ENCODE peak calls at places on chromosome 15, in four cellular contexts. One of them, this sample, is unnamed.

GRCh38 chr15:50675524-50676144 is 11.0 kb downstream of the TRPM7 start:
- DNase-seq in kidney tubule cell: peak
- DNase-seq in GM19239: no peak
- DNase-seq in iris pigment epithelial cell: peak
- DNase-seq in this sample: no peak

GRCh38 chr15:64930019-64930652 is 18.4 kb downstream of the ANKDD1A start:
- DNase-seq in GM19239: peak
- DNase-seq in kidney tubule cell: no peak
- DNase-seq in iris pigment epithelial cell: no peak
- DNase-seq in this sample: peak

GRCh38 chr15:57306305-57306943 is 69.9 kb upstream of the CGNL1 start:
- DNase-seq in kidney tubule cell: peak
- DNase-seq in iris pigment epithelial cell: peak
- DNase-seq in GM19239: peak
- DNase-seq in this sample: peak

GRCh38 chr15:98755138-98755537 is 106.8 kb downstream of the IGF1R start:
- DNase-seq in iris pigment epithelial cell: peak
- DNase-seq in GM19239: no peak
- DNase-seq in kidney tubule cell: no peak
- DNase-seq in this sample: no peak

GRCh38 chr15:71658827-71659729 is 151.3 kb upstream of the NR2E3 start:
- DNase-seq in iris pigment epithelial cell: no peak
- DNase-seq in GM19239: no peak
- DNase-seq in kidney tubule cell: no peak
- DNase-seq in this sample: no peak

GRCh38 chr15:48682949-48683651 is 37.6 kb upstream of the FBN1 start:
- DNase-seq in GM19239: no peak
- DNase-seq in iris pigment epithelial cell: peak
- DNase-seq in kidney tubule cell: peak
- DNase-seq in this sample: no peak

GRCh38 chr15:24676431-24676830 is 856 bp downstream of the NPAP1 start:
- DNase-seq in GM19239: no peak
- DNase-seq in iris pigment epithelial cell: no peak
- DNase-seq in kidney tubule cell: no peak
- DNase-seq in this sample: no peak

GRCh38 chr15:80823995-80824394 is 44.8 kb downstream of the CEMIP start:
- DNase-seq in GM19239: no peak
- DNase-seq in iris pigment epithelial cell: no peak
- DNase-seq in kidney tubule cell: no peak
- DNase-seq in this sample: no peak

GRCh38 chr15:98169551-98169950 is 209.0 kb downstream of the ARRDC4 start:
- DNase-seq in GM19239: no peak
- DNase-seq in kidney tubule cell: no peak
- DNase-seq in iris pigment epithelial cell: no peak
- DNase-seq in this sample: no peak

GRCh38 chr15:67407709-67408257 is 113.1 kb upstream of the C15orf61 start:
- DNase-seq in GM19239: no peak
- DNase-seq in kidney tubule cell: no peak
- DNase-seq in iris pigment epithelial cell: no peak
- DNase-seq in this sample: no peak

GRCh38 chr15:48766196-48766595 is 44.7 kb downstream of the CEP152 start:
- DNase-seq in iris pigment epithelial cell: peak
- DNase-seq in kidney tubule cell: peak
- DNase-seq in GM19239: no peak
- DNase-seq in this sample: no peak

GRCh38 chr15:81189583-81190283 is 6.9 kb upstream of the IL16 start:
- DNase-seq in iris pigment epithelial cell: peak
- DNase-seq in GM19239: no peak
- DNase-seq in kidney tubule cell: no peak
- DNase-seq in this sample: no peak

GRCh38 chr15:50341737-50342136 is 13.3 kb downstream of the GABPB1 start:
- DNase-seq in kidney tubule cell: no peak
- DNase-seq in iris pigment epithelial cell: no peak
- DNase-seq in GM19239: no peak
- DNase-seq in this sample: no peak

GRCh38 chr15:39127151-39127815 is 453.6 kb upstream of the THBS1 start:
- DNase-seq in kidney tubule cell: peak
- DNase-seq in iris pigment epithelial cell: peak
- DNase-seq in GM19239: no peak
- DNase-seq in this sample: no peak

GRCh38 chr15:67063689-67064606 is 1.5 kb upstream of the SMAD3 start:
- DNase-seq in iris pigment epithelial cell: peak
- DNase-seq in kidney tubule cell: peak
- DNase-seq in GM19239: no peak
- DNase-seq in this sample: no peak

GRCh38 chr15:74869726-74870407 is 3.3 kb downstream of the SCAMP2 start:
- DNase-seq in kidney tubule cell: no peak
- DNase-seq in iris pigment epithelial cell: no peak
- DNase-seq in GM19239: peak
- DNase-seq in this sample: peak

GRCh38 chr15:52936489-52936888 is 146.4 kb upstream of the ONECUT1 start:
- DNase-seq in kidney tubule cell: no peak
- DNase-seq in iris pigment epithelial cell: no peak
- DNase-seq in GM19239: no peak
- DNase-seq in this sample: no peak

GRCh38 chr15:70792171-70792573 is 28.8 kb upstream of the UACA start:
- DNase-seq in iris pigment epithelial cell: peak
- DNase-seq in kidney tubule cell: peak
- DNase-seq in GM19239: no peak
- DNase-seq in this sample: no peak